ENCODE peak calls at places on chromosomes 4 and X, in six cellular contexts. T, M, X, B, N and R are unnamed samples.

GRCh38 chr4:156237192-156237591 is 283.5 kb upstream of the CTSO start:
- DNase-seq in T (no peak), N (no peak), M (no peak), B (no peak), X (no peak), R (no peak)

GRCh38 chrX:44872319-44872816 is 620 bp upstream of the KDM6A start:
- DNase-seq in N (peak), X (no peak), M (peak), T (peak), B (no peak), R (peak)

GRCh38 chr4:110869114-110869513 is 246.2 kb upstream of the PITX2 start:
- DNase-seq in M (no peak), N (no peak), X (peak), B (no peak), T (no peak), R (no peak)

GRCh38 chr4:112633477-112634235 is 3.1 kb downstream of the ZGRF1 start:
- DNase-seq in X (no peak), N (no peak), T (no peak), M (no peak), B (no peak), R (peak)

GRCh38 chr4:100224160-100224559 is 33.9 kb upstream of the DDIT4L start:
- DNase-seq in T (no peak), M (no peak), X (no peak), N (no peak), B (no peak), R (no peak)

GRCh38 chrX:24221872-24222271 is 72.3 kb downstream of the ZFX start:
- DNase-seq in B (no peak), M (no peak), T (no peak), N (no peak), X (no peak), R (no peak)

GRCh38 chrX:53262189-53262917 is 19.0 kb downstream of the IQSEC2 start:
- DNase-seq in M (no peak), X (no peak), B (no peak), N (no peak), T (no peak), R (no peak)

GRCh38 chr4:86326399-86326798 is 33.5 kb downstream of the MAPK10 start:
- DNase-seq in M (no peak), T (no peak), N (no peak), B (no peak), X (no peak), R (no peak)

GRCh38 chr4:24160358-24160757 is 270.5 kb upstream of the PPARGC1A start:
- DNase-seq in T (no peak), X (no peak), B (no peak), N (no peak), M (no peak), R (no peak)

GRCh38 chrX:23803931-23804381 is 21.0 kb downstream of the SAT1 start:
- DNase-seq in M (peak), X (no peak), T (no peak), B (no peak), N (peak), R (no peak)

GRCh38 chr4:152659806-152660205 is 20.0 kb downstream of the TMEM154 start:
- DNase-seq in M (no peak), T (no peak), N (no peak), B (no peak), X (no peak), R (no peak)